ENCODE peak calls at places on chromosomes 7 and 10, in eight cellular contexts. G, S, E, P, O, M, T and C are unnamed samples.

GRCh38 chr7:50264908-50265307 is 39.6 kb upstream of the IKZF1 start:
- DNase-seq in G (no peak), S (peak; percentile 56), E (peak; percentile 46), P (no peak), O (no peak), M (no peak), T (no peak), C (peak; percentile 32)

GRCh38 chr7:28347462-28347861 is 64.9 kb upstream of the CREB5 start:
- DNase-seq in G (no peak), S (no peak), E (peak; percentile 16), P (no peak), O (no peak), M (no peak), T (no peak), C (no peak)

GRCh38 chr7:35975851-35976454 is 175.1 kb downstream of the SEPTIN7 start:
- DNase-seq in G (peak; percentile 66), S (peak; percentile 59), E (peak; percentile 59), P (no peak), O (no peak), M (no peak), T (peak; percentile 65), C (no peak)

GRCh38 chr7:25389489-25390106 is 161.3 kb upstream of the NPVF start:
- DNase-seq in G (peak; percentile 60), S (no peak), E (peak; percentile 32), P (no peak), O (no peak), M (no peak), T (no peak), C (no peak)

GRCh38 chr7:158614695-158615094 is 27.1 kb upstream of the PTPRN2 start:
- DNase-seq in G (no peak), S (no peak), E (no peak), P (no peak), O (no peak), M (no peak), T (no peak), C (no peak)

GRCh38 chr10:132616170-132616994 is 78.8 kb downstream of the INPP5A start:
- DNase-seq in G (no peak), S (peak; percentile 77), E (no peak), P (no peak), O (peak; percentile 68), M (no peak), T (no peak), C (peak; percentile 53)

GRCh38 chr7:107638594-107638993 is 22.0 kb upstream of the SLC26A4 start:
- DNase-seq in G (no peak), S (no peak), E (no peak), P (no peak), O (no peak), M (no peak), T (no peak), C (no peak)

GRCh38 chr7:108236681-108237415 is 106.7 kb upstream of the LAMB4 start:
- DNase-seq in G (no peak), S (no peak), E (no peak), P (no peak), O (no peak), M (no peak), T (no peak), C (no peak)

GRCh38 chr10:42999385-43000020 is 77.4 kb upstream of the RET start:
- DNase-seq in G (no peak), S (peak; percentile 41), E (no peak), P (peak; percentile 47), O (no peak), M (peak; percentile 32), T (no peak), C (no peak)

GRCh38 chr7:151793531-151793935 is 83.4 kb downstream of the PRKAG2 start:
- DNase-seq in G (no peak), S (no peak), E (no peak), P (peak; percentile 87), O (peak; percentile 87), M (peak; percentile 95), T (no peak), C (no peak)

GRCh38 chr7:110724811-110725210 is 366.1 kb upstream of the LRRN3 start:
- DNase-seq in G (no peak), S (no peak), E (no peak), P (no peak), O (no peak), M (no peak), T (no peak), C (no peak)

GRCh38 chr7:130734525-130735272 is 692 bp upstream of the KLF14 start:
- DNase-seq in G (no peak), S (no peak), E (peak; percentile 2), P (no peak), O (no peak), M (no peak), T (no peak), C (no peak)

GRCh38 chr7:129370812-129371211 is 63.4 kb upstream of the STRIP2 start:
- DNase-seq in G (no peak), S (no peak), E (peak; percentile 11), P (no peak), O (no peak), M (no peak), T (no peak), C (no peak)

GRCh38 chr7:139125637-139126036 is 16.1 kb upstream of the ZC3HAV1 start:
- DNase-seq in G (no peak), S (no peak), E (no peak), P (no peak), O (no peak), M (no peak), T (no peak), C (no peak)

GRCh38 chr7:112481833-112482669 is 1.3 kb downstream of the LSMEM1 start:
- DNase-seq in G (no peak), S (no peak), E (peak; percentile 89), P (peak; percentile 82), O (no peak), M (no peak), T (peak; percentile 56), C (no peak)

GRCh38 chr7:94410471-94411466 is 16.1 kb downstream of the COL1A2 start:
- DNase-seq in G (no peak), S (no peak), E (no peak), P (no peak), O (no peak), M (no peak), T (no peak), C (no peak)

GRCh38 chr7:90850516-90850915 is 254.4 kb downstream of the CDK14 start:
- DNase-seq in G (no peak), S (no peak), E (no peak), P (no peak), O (no peak), M (no peak), T (no peak), C (no peak)

GRCh38 chr10:124704428-124704805 is 39.8 kb downstream of the FAM53B start:
- DNase-seq in G (no peak), S (peak; percentile 13), E (no peak), P (no peak), O (peak; percentile 52), M (no peak), T (no peak), C (no peak)

GRCh38 chr10:124703778-124704427 is 40.3 kb downstream of the FAM53B start:
- DNase-seq in G (peak; percentile 58), S (peak; percentile 11), E (no peak), P (peak; percentile 95), O (peak; percentile 83), M (peak; percentile 78), T (no peak), C (no peak)

GRCh38 chr10:124705817-124706461 is 38.2 kb downstream of the FAM53B start:
- DNase-seq in G (no peak), S (peak; percentile 54), E (no peak), P (peak; percentile 59), O (peak; percentile 67), M (no peak), T (no peak), C (no peak)

GRCh38 chr10:124706462-124706857 is 37.7 kb downstream of the FAM53B start:
- DNase-seq in G (no peak), S (peak; percentile 34), E (no peak), P (no peak), O (peak; percentile 58), M (peak; percentile 82), T (no peak), C (no peak)

GRCh38 chr10:124705021-124705740 is 39.0 kb downstream of the FAM53B start:
- DNase-seq in G (no peak), S (peak; percentile 47), E (no peak), P (peak; percentile 79), O (peak; percentile 56), M (peak; percentile 54), T (no peak), C (no peak)
- H3K4me1 ChIP-seq in G (peaks cover 34% of the 10 kb centered on the region), S (peaks cover 99% of the 10 kb centered on the region), E (peaks cover 19% of the 10 kb centered on the region), P (peaks cover 100% of the 10 kb centered on the region), O (peaks cover 4% of the 10 kb centered on the region), M (peaks cover 58% of the 10 kb centered on the region), T (peaks cover 14% of the 10 kb centered on the region), C (peaks cover 99% of the 10 kb centered on the region)

GRCh38 chr10:28559661-28560060 is 26.7 kb downstream of the WAC start:
- DNase-seq in G (no peak), S (no peak), E (peak; percentile 48), P (no peak), O (no peak), M (no peak), T (no peak), C (no peak)

GRCh38 chr10:28556142-28556541 is 23.2 kb downstream of the WAC start:
- DNase-seq in G (no peak), S (no peak), E (no peak), P (no peak), O (no peak), M (no peak), T (no peak), C (no peak)

GRCh38 chr10:28560617-28561016 is 27.7 kb downstream of the WAC start:
- DNase-seq in G (no peak), S (no peak), E (no peak), P (no peak), O (no peak), M (no peak), T (no peak), C (no peak)

GRCh38 chr10:28558923-28559508 is 26.1 kb downstream of the WAC start:
- DNase-seq in G (no peak), S (no peak), E (no peak), P (no peak), O (no peak), M (no peak), T (no peak), C (no peak)

GRCh38 chr10:28558186-28558585 is 25.3 kb downstream of the WAC start:
- DNase-seq in G (no peak), S (no peak), E (no peak), P (no peak), O (no peak), M (no peak), T (no peak), C (no peak)
- H3K4me3 ChIP-seq in G (no peak overlapping the region), S (no peak overlapping the region), E (no peak overlapping the region), P (no peak overlapping the region), O (no peak overlapping the region), M (no peak overlapping the region), T (no peak overlapping the region), C (no peak overlapping the region)

DNA sequence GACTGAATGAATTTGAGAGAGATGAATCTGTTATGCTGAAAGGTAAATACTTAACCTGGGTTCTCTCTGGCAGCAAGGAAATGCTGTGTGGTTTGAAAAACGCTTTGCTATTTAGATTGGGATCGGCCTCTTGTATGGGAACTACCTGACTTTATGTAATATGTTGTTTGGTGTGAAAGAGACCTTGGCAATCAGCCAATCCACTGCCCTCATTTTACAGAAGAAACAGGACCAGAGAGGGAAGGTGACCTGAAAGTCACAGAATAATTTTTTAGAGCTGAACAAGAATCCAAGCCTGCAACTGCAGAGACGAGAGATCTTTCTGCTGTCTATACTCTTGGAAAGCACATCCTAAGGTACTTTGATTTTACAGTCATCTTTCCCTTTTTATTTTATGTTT is 1.0 kb downstream of the BUD31 start:
- DNase-seq in G (no peak), S (no peak), E (no peak), P (no peak), O (no peak), M (no peak), T (no peak), C (no peak)
- H3K36me3 ChIP-seq in G (peaks cover 8% of the 10 kb centered on the region), S (peaks cover 31% of the 10 kb centered on the region), E (peaks cover 24% of the 10 kb centered on the region), P (peaks cover 55% of the 10 kb centered on the region), O (peaks cover 4% of the 10 kb centered on the region), M (no peaks in the 10 kb centered on the region), T (peaks cover 58% of the 10 kb centered on the region), C (peaks cover 42% of the 10 kb centered on the region)

GRCh38 chr10:1061930-1062769 is 6.0 kb downstream of the WDR37 start:
- DNase-seq in G (no peak), S (no peak), E (no peak), P (no peak), O (no peak), M (no peak), T (no peak), C (no peak)
- H3K4me1 ChIP-seq in G (peaks cover 8% of the 10 kb centered on the region), S (peaks cover 81% of the 10 kb centered on the region), E (peaks cover 21% of the 10 kb centered on the region), P (peaks cover 36% of the 10 kb centered on the region), O (no peaks in the 10 kb centered on the region), M (no peaks in the 10 kb centered on the region), T (no peaks in the 10 kb centered on the region), C (peaks cover 40% of the 10 kb centered on the region)